ENCODE peak calls at places on chromosome X, in eight cellular contexts. M is upper lobe of left lung, O is sigmoid colon, G is cardiac muscle cell, P is Panc1, U is H9, I is mammary epithelial cell, N is prostate gland. Q is an unnamed sample.

GRCh38 chrX:13009256-13009655 is 34.3 kb downstream of the TMSB4X start:
- DNase-seq in M (peak; percentile 84), O (no peak), G (no peak), P (no peak), U (no peak), I (peak; percentile 74), N (no peak), Q (no peak)

GRCh38 chrX:101230636-101231035 is 11.1 kb downstream of the DRP2 start:
- DNase-seq in M (no peak), O (no peak), G (no peak), P (no peak), U (no peak), I (peak; percentile 14), N (no peak), Q (peak; percentile 25)

GRCh38 chrX:153644356-153645125 is 2.5 kb upstream of the DUSP9 start:
- DNase-seq in M (peak; percentile 15), O (peak; percentile 59), G (no peak), P (no peak), U (peak; percentile 43), I (no peak), N (no peak), Q (no peak)

GRCh38 chrX:54043084-54043483 is 1.2 kb downstream of the PHF8 start:
- DNase-seq in M (no peak), O (no peak), G (no peak), P (no peak), U (no peak), I (no peak), N (no peak), Q (no peak)

GRCh38 chrX:140971385-140971784 is 31.0 kb upstream of the SPANXB1 start:
- DNase-seq in M (no peak), O (no peak), G (no peak), P (no peak), U (no peak), I (no peak), N (no peak), Q (no peak)

GRCh38 chrX:106899276-106899675 is 3.9 kb downstream of the RIPPLY1 start:
- DNase-seq in M (no peak), O (no peak), G (no peak), P (no peak), U (no peak), I (no peak), N (no peak), Q (no peak)

GRCh38 chrX:84240848-84241565 is 53.0 kb upstream of the RPS6KA6 start:
- DNase-seq in M (no peak), O (no peak), G (no peak), P (no peak), U (no peak), I (no peak), N (no peak), Q (no peak)

GRCh38 chrX:17869580-17869979 is 8.5 kb upstream of the RAI2 start:
- DNase-seq in M (no peak), O (no peak), G (no peak), P (no peak), U (no peak), I (no peak), N (no peak), Q (no peak)

GRCh38 chrX:56026816-56027215 is 205.3 kb upstream of the KLF8 start:
- DNase-seq in M (no peak), O (no peak), G (no peak), P (no peak), U (no peak), I (no peak), N (no peak), Q (no peak)

GRCh38 chrX:41236629-41237028 is 97.3 kb upstream of the DDX3X start:
- DNase-seq in M (no peak), O (no peak), G (no peak), P (no peak), U (no peak), I (no peak), N (no peak), Q (no peak)

GRCh38 chrX:23385242-23385641 is 50.6 kb downstream of the PTCHD1 start:
- DNase-seq in M (no peak), O (no peak), G (no peak), P (no peak), U (no peak), I (no peak), N (no peak), Q (no peak)

GRCh38 chrX:118795528-118795927 is 28.1 kb upstream of the ZCCHC12 start:
- DNase-seq in M (no peak), O (no peak), G (peak; percentile 9), P (no peak), U (no peak), I (no peak), N (no peak), Q (no peak)

GRCh38 chrX:102651968-102652744 is 873 bp downstream of the GPRASP1 start:
- DNase-seq in M (no peak), O (peak; percentile 83), G (peak; percentile 57), P (no peak), U (no peak), I (no peak), N (peak; percentile 22), Q (peak; percentile 33)

GRCh38 chrX:136652822-136653723 is 5.1 kb downstream of the CD40LG start:
- DNase-seq in M (no peak), O (no peak), G (no peak), P (no peak), U (no peak), I (peak; percentile 2), N (no peak), Q (no peak)

GRCh38 chrX:36909584-36909983 is 98.6 kb upstream of the FAM47C start:
- DNase-seq in M (no peak), O (no peak), G (peak; percentile 60), P (no peak), U (no peak), I (no peak), N (no peak), Q (no peak)

GRCh38 chrX:51459125-51459524 is 37.3 kb downstream of the NUDT11 start:
- DNase-seq in M (no peak), O (no peak), G (peak; percentile 36), P (no peak), U (no peak), I (peak; percentile 21), N (no peak), Q (peak; percentile 31)

GRCh38 chrX:96481831-96482230 is 202.8 kb upstream of the DIAPH2 start:
- DNase-seq in M (no peak), O (no peak), G (no peak), P (no peak), U (no peak), I (no peak), N (no peak), Q (no peak)

GRCh38 chrX:46029777-46030176 is 515.4 kb downstream of the ZNF674 start:
- DNase-seq in M (no peak), O (no peak), G (no peak), P (no peak), U (no peak), I (peak; percentile 14), N (no peak), Q (no peak)

GRCh38 chrX:150504399-150505186 is 63.8 kb upstream of the MTM1 start:
- DNase-seq in M (no peak), O (no peak), G (no peak), P (no peak), U (no peak), I (no peak), N (no peak), Q (no peak)

GRCh38 chrX:109714340-109714958 is 18.6 kb downstream of the ACSL4 start:
- DNase-seq in M (no peak), O (no peak), G (peak; percentile 63), P (no peak), U (no peak), I (peak; percentile 75), N (no peak), Q (peak; percentile 84)

GRCh38 chrX:20461576-20461975 is 194.9 kb upstream of the RPS6KA3 start:
- DNase-seq in M (no peak), O (no peak), G (no peak), P (no peak), U (no peak), I (peak; percentile 2), N (no peak), Q (no peak)

GRCh38 chrX:117973175-117974075 is 143.2 kb downstream of the KLHL13 start:
- DNase-seq in M (no peak), O (no peak), G (no peak), P (no peak), U (no peak), I (peak; percentile 48), N (no peak), Q (no peak)

GRCh38 chrX:85993539-85994197 is 53.7 kb downstream of the CHM start:
- DNase-seq in M (no peak), O (no peak), G (peak; percentile 3), P (no peak), U (no peak), I (peak; percentile 5), N (no peak), Q (no peak)
- H3K27me3 ChIP-seq in M (no peaks in the 10 kb centered on the region), O (no peaks in the 10 kb centered on the region), G (no peaks in the 10 kb centered on the region), P (no peaks in the 10 kb centered on the region), U (no peaks in the 10 kb centered on the region), I (no peaks in the 10 kb centered on the region), N (no peaks in the 10 kb centered on the region), Q (no peaks in the 10 kb centered on the region)

DNA sequence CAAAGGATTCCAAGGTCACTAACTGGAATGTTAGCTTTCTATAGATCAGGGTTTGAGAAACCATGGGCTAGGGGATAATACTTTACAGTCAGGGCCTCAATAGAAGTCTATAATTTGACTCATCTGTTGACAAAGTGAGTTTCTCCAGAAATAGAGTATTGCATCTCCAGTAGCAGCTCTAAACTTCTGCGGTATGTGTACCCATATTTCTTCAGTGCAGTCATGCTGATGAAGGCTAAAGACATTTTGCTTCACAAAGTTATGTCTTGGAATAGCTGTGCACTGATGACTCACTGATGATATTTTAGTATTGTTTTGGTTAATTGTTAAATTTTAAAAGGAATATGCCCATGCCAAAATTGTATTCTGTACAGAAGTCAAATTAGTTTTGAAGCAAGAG is 464.9 kb upstream of the AMOT start:
- DNase-seq in M (no peak), O (no peak), G (no peak), P (no peak), U (no peak), I (no peak), N (no peak), Q (no peak)
- H3K27ac ChIP-seq in M (no peak overlapping the region), O (no peak overlapping the region), G (no peak overlapping the region), P (no peak overlapping the region), U (no peak overlapping the region), I (no peak overlapping the region), N (no peak overlapping the region), Q (no peak overlapping the region)

DNA sequence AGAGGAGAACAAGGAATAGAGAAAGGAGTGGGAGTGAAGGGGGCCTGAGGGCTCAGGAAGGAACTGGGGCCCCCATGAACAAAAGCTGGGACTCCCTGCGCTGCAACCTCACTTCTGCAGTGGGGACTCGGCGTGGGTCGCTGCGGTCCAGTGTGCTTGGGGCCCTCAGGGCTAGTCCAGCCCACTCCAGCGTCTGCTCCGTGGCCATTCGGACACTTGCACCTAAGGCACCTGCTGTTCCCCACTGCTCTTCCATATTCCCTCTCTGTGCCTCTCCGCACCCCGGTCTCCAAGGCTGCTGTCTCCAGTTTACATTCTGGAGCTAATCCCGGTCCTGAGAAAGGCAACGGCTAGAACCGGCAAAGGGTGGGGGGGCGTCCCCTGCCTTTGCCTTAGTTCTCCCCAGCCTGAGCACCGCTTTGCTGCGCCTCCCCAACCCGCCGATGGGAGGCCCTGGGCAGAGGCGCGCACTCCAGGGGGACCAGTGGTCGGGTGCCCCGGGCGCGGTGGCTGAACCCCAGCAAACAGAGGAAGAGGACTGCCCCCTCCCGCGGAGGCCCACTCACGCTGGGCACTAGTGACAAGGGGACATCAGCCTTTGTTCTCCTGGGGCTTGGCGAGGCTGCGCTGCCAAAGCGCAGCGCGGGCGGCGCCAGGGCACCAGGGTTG is 327.7 kb upstream of the F9 start:
- DNase-seq in M (no peak), O (no peak), G (no peak), P (no peak), U (peak; percentile 30), I (no peak), N (no peak), Q (no peak)
- H3K27me3 ChIP-seq in M (no peaks in the 10 kb centered on the region), O (peaks cover 29% of the 10 kb centered on the region), G (peaks cover 94% of the 10 kb centered on the region), P (peaks cover 30% of the 10 kb centered on the region), U (peaks cover 40% of the 10 kb centered on the region), I (peaks cover 2% of the 10 kb centered on the region), N (no peaks in the 10 kb centered on the region), Q (peaks cover 9% of the 10 kb centered on the region)

GRCh38 chrX:124086411-124086810 is 124.9 kb downstream of the STAG2 start:
- DNase-seq in M (no peak), O (no peak), G (no peak), P (no peak), U (no peak), I (no peak), N (no peak), Q (no peak)
- H3K27ac ChIP-seq in M (no peak overlapping the region), O (no peak overlapping the region), G (no peak overlapping the region), P (no peak overlapping the region), U (no peak overlapping the region), I (no peak overlapping the region), N (no peak overlapping the region), Q (no peak overlapping the region)

Q was measured in brain microvascular endothelial cell.